ENCODE peak calls at places on chromosomes 13 and 19, in ten cellular contexts. D is tibial artery, Y is neural crest cell, R is body of pancreas, L is fibroblast of pulmonary artery, X is AG09309, C is GM23338, N is D721Med, U is heart right ventricle, P is thoracic aorta. I is an unnamed sample.

GRCh38 chr13:42968906-42969305 is 23.1 kb downstream of the EPSTI1 start:
- DNase-seq in L (no peak), C (peak; percentile 81), P (no peak), X (no peak), Y (no peak), R (peak; percentile 40), U (no peak), D (no peak), N (no peak), I (peak; percentile 75)

GRCh38 chr13:52025475-52026245 is 1.2 kb downstream of the UTP14C start:
- DNase-seq in P (no peak), N (no peak), Y (no peak), U (no peak), R (peak; percentile 10), D (no peak), L (no peak), X (no peak), C (peak; percentile 34), I (no peak)

GRCh38 chr19:19599190-19599535 is 19.3 kb downstream of the PBX4 start:
- DNase-seq in L (no peak), C (no peak), U (no peak), P (no peak), N (no peak), Y (no peak), D (no peak), X (no peak), R (no peak), I (no peak)

GRCh38 chr19:38710928-38711725 is 33.1 kb downstream of the CAPN12 start:
- DNase-seq in N (no peak), X (no peak), P (no peak), U (no peak), Y (no peak), D (no peak), C (no peak), L (no peak), R (no peak), I (no peak)

GRCh38 chr19:17337675-17338439 is 504 bp downstream of the GTPBP3 start:
- DNase-seq in X (no peak), D (no peak), P (no peak), N (no peak), Y (no peak), U (no peak), L (no peak), C (peak; percentile 70), R (no peak), I (no peak)

GRCh38 chr13:80814541-80814940 is 473.6 kb upstream of the SPRY2 start:
- DNase-seq in R (no peak), Y (no peak), D (no peak), L (peak; percentile 82), C (no peak), X (no peak), N (no peak), P (no peak), U (no peak), I (no peak)

GRCh38 chr13:36822786-36823185 is 3.8 kb downstream of the RFXAP start:
- DNase-seq in X (no peak), U (no peak), R (no peak), D (no peak), C (no peak), L (no peak), N (no peak), P (no peak), Y (no peak), I (no peak)

GRCh38 chr19:18966304-18966703 is 25.3 kb upstream of the HOMER3 start:
- DNase-seq in P (no peak), D (no peak), L (no peak), R (no peak), U (no peak), Y (no peak), N (no peak), X (no peak), C (peak; percentile 77), I (no peak)

GRCh38 chr19:10112895-10113591 is 1.6 kb downstream of the P2RY11 start:
- DNase-seq in X (no peak), C (peak; percentile 89), L (peak; percentile 44), P (no peak), R (peak; percentile 71), D (no peak), U (peak; percentile 58), N (peak; percentile 24), Y (peak; percentile 47), I (no peak)

GRCh38 chr13:103638706-103639105 is 572.5 kb upstream of the SLC10A2 start:
- DNase-seq in C (no peak), X (no peak), P (no peak), L (no peak), U (no peak), Y (no peak), D (no peak), R (no peak), N (no peak), I (no peak)

GRCh38 chr19:38514812-38515633 is 81.5 kb downstream of the RYR1 start:
- DNase-seq in X (no peak), U (peak; percentile 67), R (peak; percentile 78), N (peak; percentile 94), Y (peak; percentile 80), D (peak; percentile 41), L (peak; percentile 56), C (peak; percentile 82), P (no peak), I (peak; percentile 80)

GRCh38 chr19:40305403-40305802 is 20.3 kb upstream of the AKT2 start:
- DNase-seq in N (peak; percentile 81), D (peak; percentile 52), C (peak; percentile 91), U (peak; percentile 62), Y (peak; percentile 88), X (peak; percentile 72), P (no peak), R (peak; percentile 75), L (peak; percentile 94), I (peak; percentile 75)

GRCh38 chr19:42276821-42277220 is 7.8 kb downstream of the CIC start:
- DNase-seq in D (no peak), U (no peak), N (no peak), X (no peak), L (no peak), C (no peak), Y (no peak), R (no peak), P (no peak), I (no peak)

GRCh38 chr13:43054803-43055802 is 31.7 kb downstream of the DNAJC15 start:
- DNase-seq in P (no peak), U (peak; percentile 28), L (peak; percentile 78), Y (no peak), C (peak; percentile 87), X (peak; percentile 42), N (no peak), D (no peak), R (peak; percentile 13), I (no peak)

GRCh38 chr19:48741222-48741999 is 1.0 kb upstream of the RASIP1 start:
- DNase-seq in X (no peak), L (no peak), Y (no peak), N (no peak), P (no peak), C (peak; percentile 78), D (no peak), U (peak; percentile 73), R (peak; percentile 72), I (no peak)

DNA sequence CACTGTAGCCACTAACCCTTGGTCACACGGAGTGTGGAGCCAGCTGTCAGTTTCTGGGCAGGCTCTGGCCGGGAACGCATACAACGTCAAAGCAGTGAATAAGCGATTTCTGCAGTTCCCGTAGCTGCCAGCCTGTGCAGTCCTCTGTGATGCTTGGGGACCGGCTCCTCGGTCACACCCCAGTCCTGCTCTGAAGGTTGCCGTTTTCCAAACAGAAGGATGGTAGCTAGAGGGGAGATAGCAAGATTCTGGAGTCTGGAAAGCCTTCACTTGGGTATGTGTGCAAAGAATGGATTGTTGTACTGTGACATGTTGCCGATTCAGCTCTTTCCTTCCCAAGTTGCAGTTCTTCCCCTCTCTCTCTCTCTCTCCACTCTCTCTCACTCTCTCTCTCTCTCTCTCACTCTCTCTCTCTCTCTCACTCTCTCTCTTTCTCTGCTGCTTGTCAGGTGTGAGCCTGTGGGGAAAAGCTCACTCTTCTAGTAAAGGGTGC is 38.7 kb upstream of the C1QTNF9 start:
- DNase-seq in P (no peak), U (peak; percentile 68), Y (peak; percentile 39), L (peak; percentile 47), C (peak; percentile 24), D (peak; percentile 78), R (peak; percentile 73), X (no peak), N (no peak), I (no peak)
- TF ChIP-seq CTCF in P (no peak), U (no peak), Y (no peak), L (no peak), C (no peak), D (peak; percentile 62), R (peak; percentile 33), X (no peak), N (no peak), I (no peak)

GRCh38 chr19:6739884-6740588 is 556 bp downstream of the TRIP10 start:
- DNase-seq in Y (peak; percentile 27), P (no peak), R (peak; percentile 44), U (peak; percentile 63), N (no peak), C (peak; percentile 68), L (no peak), D (no peak), X (no peak), I (no peak)

GRCh38 chr19:6737284-6737872 is at the start of gene GPR108:
- DNase-seq in N (peak; percentile 95), X (peak; percentile 100), R (peak; percentile 99), D (peak; percentile 100), Y (peak; percentile 97), U (peak; percentile 99), C (peak; percentile 100), L (peak; percentile 100), P (peak; percentile 99), I (peak; percentile 100)

GRCh38 chr19:6737873-6738725 is 719 bp upstream of the GPR108 start:
- DNase-seq in Y (peak; percentile 41), D (peak; percentile 99), X (peak; percentile 42), U (peak; percentile 87), R (peak; percentile 100), P (peak; percentile 98), L (peak; percentile 88), C (peak; percentile 83), N (no peak), I (no peak)

GRCh38 chr19:6739390-6739883 is at the start of gene TRIP10:
- DNase-seq in C (peak; percentile 84), N (peak; percentile 68), R (peak; percentile 93), Y (peak; percentile 71), P (peak; percentile 50), X (no peak), U (peak; percentile 90), D (peak; percentile 87), L (peak; percentile 83), I (no peak)

GRCh38 chr19:6738726-6739389 is 622 bp upstream of the TRIP10 start:
- DNase-seq in D (peak; percentile 57), Y (no peak), L (peak; percentile 39), X (no peak), R (peak; percentile 47), P (no peak), C (peak; percentile 67), U (peak; percentile 62), N (no peak), I (no peak)
- TF ChIP-seq CTCF in D (no peak), Y (no peak), L (no peak), X (no peak), R (no peak), P (no peak), C (no peak), U (no peak), N (no peak), I (peak; percentile 9)

GRCh38 chr13:48001127-48001881 is at the start of gene SUCLA2:
- DNase-seq in R (peak; percentile 94), U (peak; percentile 93), Y (peak; percentile 89), N (peak; percentile 95), P (peak; percentile 54), C (peak; percentile 96), X (peak; percentile 33), L (peak; percentile 89), D (peak; percentile 84), I (peak; percentile 95)
- TF ChIP-seq CTCF in R (peak; percentile 46), U (no peak), Y (no peak), N (no peak), P (no peak), C (no peak), X (peak; percentile 9), L (no peak), D (no peak), I (no peak)

GRCh38 chr13:111046590-111047141 is 68.4 kb upstream of the ARHGEF7 start:
- DNase-seq in U (no peak), C (no peak), R (no peak), X (no peak), P (no peak), N (no peak), L (peak; percentile 40), D (no peak), Y (no peak), I (no peak)
- TF ChIP-seq CTCF in U (peak; percentile 12), C (no peak), R (no peak), X (peak; percentile 45), P (no peak), N (no peak), L (peak; percentile 40), D (peak; percentile 40), Y (no peak), I (peak; percentile 35)

I was measured in type B pancreatic cell.